ENCODE peak calls at places on chromosomes 2 and 18, in five cellular contexts. M, O, W, I and Y are unnamed samples.

GRCh38 chr2:14114275-14114674 is 518.2 kb upstream of the LRATD1 start:
- DNase-seq in M (no peak), O (no peak), W (no peak), I (no peak), Y (no peak)

GRCh38 chr2:11270891-11271290 is 73.5 kb downstream of the ROCK2 start:
- DNase-seq in M (no peak), O (no peak), W (no peak), I (no peak), Y (no peak)

GRCh38 chr2:150824118-150824517 is 336.7 kb upstream of the RND3 start:
- DNase-seq in M (no peak), O (no peak), W (no peak), I (no peak), Y (no peak)

GRCh38 chr2:77796397-77796796 is 274.2 kb upstream of the LRRTM4 start:
- DNase-seq in M (no peak), O (no peak), W (no peak), I (no peak), Y (no peak)

GRCh38 chr2:62195421-62196277 is at the start of gene B3GNT2:
- DNase-seq in M (peak), O (peak), W (peak), I (peak), Y (peak)

GRCh38 chr2:234289789-234290188 is 207.1 kb downstream of the ARL4C start:
- DNase-seq in M (no peak), O (no peak), W (no peak), I (peak), Y (no peak)

GRCh38 chr2:37839991-37840390 is 85.1 kb upstream of the RMDN2 start:
- DNase-seq in M (no peak), O (no peak), W (no peak), I (no peak), Y (no peak)

GRCh38 chr2:172091626-172092566 is 6.6 kb downstream of the DLX1 start:
- DNase-seq in M (no peak), O (no peak), W (no peak), I (no peak), Y (no peak)

GRCh38 chr2:140714586-140714985 is 1416.2 kb downstream of the LRP1B start:
- DNase-seq in M (no peak), O (no peak), W (no peak), I (no peak), Y (no peak)

GRCh38 chr2:46870051-46870839 is 45.4 kb downstream of the MCFD2 start:
- DNase-seq in M (no peak), O (no peak), W (no peak), I (no peak), Y (no peak)

GRCh38 chr2:218635719-218636118 is 23.7 kb downstream of the ZNF142 start:
- DNase-seq in M (no peak), O (no peak), W (no peak), I (no peak), Y (no peak)

GRCh38 chr18:54679318-54680149 is 88.5 kb downstream of the DYNAP start:
- DNase-seq in M (no peak), O (peak), W (peak), I (peak), Y (no peak)

GRCh38 chr2:50097118-50097517 is 934.8 kb downstream of the NRXN1 start:
- DNase-seq in M (no peak), O (no peak), W (no peak), I (no peak), Y (no peak)

GRCh38 chr18:40911582-40912254 is 1043.3 kb upstream of the PIK3C3 start:
- DNase-seq in M (no peak), O (no peak), W (no peak), I (no peak), Y (no peak)

GRCh38 chr2:96800762-96801463 is 15.2 kb upstream of the CNNM3 start:
- DNase-seq in M (peak), O (peak), W (peak), I (peak), Y (peak)

GRCh38 chr2:148338544-148338943 is 306.0 kb upstream of the EPC2 start:
- DNase-seq in M (no peak), O (peak), W (peak), I (no peak), Y (no peak)

GRCh38 chr2:234771176-234771575 is 180.6 kb upstream of the SH3BP4 start:
- DNase-seq in M (no peak), O (no peak), W (no peak), I (no peak), Y (no peak)

GRCh38 chr2:240149943-240150784 is 9.7 kb upstream of the OTOS start:
- DNase-seq in M (peak), O (peak), W (peak), I (peak), Y (no peak)

GRCh38 chr18:76466410-76466991 is 28.5 kb downstream of the ZNF516 start:
- DNase-seq in M (no peak), O (no peak), W (no peak), I (no peak), Y (no peak)

GRCh38 chr18:11654736-11655604 is 34.1 kb upstream of the GNAL start:
- DNase-seq in M (peak), O (no peak), W (peak), I (peak), Y (peak)

GRCh38 chr2:187008111-187008510 is 159.1 kb upstream of the ZSWIM2 start:
- DNase-seq in M (no peak), O (no peak), W (peak), I (no peak), Y (no peak)

GRCh38 chr2:12501469-12502147 is 215.1 kb upstream of the TRIB2 start:
- DNase-seq in M (no peak), O (no peak), W (peak), I (no peak), Y (no peak)

GRCh38 chr2:234003972-234004617 is 46.4 kb upstream of the SPP2 start:
- DNase-seq in M (no peak), O (no peak), W (peak), I (peak), Y (no peak)

GRCh38 chr2:90069290-90069894 is 1377.9 kb downstream of the RPIA start:
- DNase-seq in M (peak), O (peak), W (no peak), I (peak), Y (peak)

GRCh38 chr2:227257820-227258219 is 67.2 kb upstream of the MFF start:
- DNase-seq in M (no peak), O (no peak), W (no peak), I (no peak), Y (no peak)

GRCh38 chr2:239227111-239227581 is 173.7 kb downstream of the HDAC4 start:
- DNase-seq in M (no peak), O (no peak), W (no peak), I (no peak), Y (no peak)

GRCh38 chr2:152097291-152098032 is 1.4 kb downstream of the CACNB4 start:
- DNase-seq in M (no peak), O (peak), W (peak), I (peak), Y (no peak)

GRCh38 chr2:17543131-17543660 is 2.7 kb downstream of the VSNL1 start:
- DNase-seq in M (no peak), O (no peak), W (no peak), I (no peak), Y (no peak)

GRCh38 chr18:11544060-11544633 is 65.2 kb upstream of the SLC35G4 start:
- DNase-seq in M (no peak), O (no peak), W (no peak), I (no peak), Y (no peak)

GRCh38 chr2:174663572-174663971 is 66.0 kb upstream of the WIPF1 start:
- DNase-seq in M (no peak), O (no peak), W (peak), I (no peak), Y (no peak)

GRCh38 chr2:39175391-39175790 is 54.5 kb upstream of the SOS1 start:
- DNase-seq in M (no peak), O (no peak), W (no peak), I (no peak), Y (no peak)

DNA sequence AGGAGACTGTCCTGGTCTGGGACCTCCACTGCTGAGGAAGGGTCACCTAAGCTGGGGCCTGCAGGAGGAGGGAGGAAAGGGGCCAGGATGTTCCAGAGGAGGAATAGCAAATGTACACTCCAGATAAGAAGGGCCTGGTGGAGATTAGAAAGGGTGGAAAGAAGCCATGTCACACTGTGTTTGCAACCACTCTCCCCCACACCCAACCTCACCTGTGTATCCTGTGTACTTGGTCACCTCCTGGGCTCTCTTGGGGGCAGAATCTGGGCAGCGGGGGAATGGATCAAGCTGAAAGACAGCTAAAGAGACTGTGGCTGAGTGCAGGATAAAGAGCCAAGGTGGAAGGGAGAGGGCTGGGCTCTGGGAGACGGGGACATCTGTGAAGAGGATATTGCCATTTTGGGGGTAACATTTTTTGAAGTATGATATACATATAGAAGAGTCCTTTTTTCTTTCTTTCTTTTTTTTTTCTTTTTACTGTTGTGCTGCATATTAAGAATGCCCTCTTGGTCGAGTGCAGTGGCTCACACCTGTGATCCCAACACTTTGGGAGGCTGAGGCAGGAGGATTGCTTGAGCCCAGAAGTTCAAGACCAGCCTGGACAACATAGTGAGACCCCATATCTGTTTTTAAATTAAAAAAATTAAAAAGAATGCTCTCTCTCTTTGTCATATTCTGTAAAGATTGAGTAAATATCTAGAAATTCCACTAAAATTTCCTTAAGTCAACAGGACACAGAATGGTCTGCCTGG is 3.4 kb downstream of the SH2D6 start:
- DNase-seq in M (no peak), O (no peak), W (no peak), I (no peak), Y (no peak)
- TF ChIP-seq JUN in M (no peak), O (no peak), W (no peak), I (no peak), Y (no peak)

GRCh38 chr2:1721706-1722483 is 22.4 kb downstream of the PXDN start:
- DNase-seq in M (no peak), O (no peak), W (peak), I (no peak), Y (no peak)
- H3K4me3 ChIP-seq in M (no peak), O (no peak), W (peak), I (no peak), Y (no peak)

GRCh38 chr2:230925879-230926765 is 1.1 kb upstream of the GPR55 start:
- DNase-seq in M (no peak), O (no peak), W (no peak), I (no peak), Y (no peak)
- TF ChIP-seq MAX in M (no peak), O (no peak), W (no peak), I (no peak), Y (no peak)

GRCh38 chr2:27873091-27873490 is 17.1 kb downstream of the RBKS start:
- DNase-seq in M (no peak), O (no peak), W (no peak), I (no peak), Y (no peak)

GRCh38 chr2:27871805-27872204 is 18.4 kb downstream of the RBKS start:
- DNase-seq in M (no peak), O (no peak), W (no peak), I (no peak), Y (no peak)

GRCh38 chr2:27878825-27879224 is 11.4 kb downstream of the RBKS start:
- DNase-seq in M (no peak), O (no peak), W (no peak), I (no peak), Y (no peak)

GRCh38 chr2:27870724-27871123 is 19.5 kb downstream of the RBKS start:
- DNase-seq in M (no peak), O (no peak), W (no peak), I (no peak), Y (no peak)

DNA sequence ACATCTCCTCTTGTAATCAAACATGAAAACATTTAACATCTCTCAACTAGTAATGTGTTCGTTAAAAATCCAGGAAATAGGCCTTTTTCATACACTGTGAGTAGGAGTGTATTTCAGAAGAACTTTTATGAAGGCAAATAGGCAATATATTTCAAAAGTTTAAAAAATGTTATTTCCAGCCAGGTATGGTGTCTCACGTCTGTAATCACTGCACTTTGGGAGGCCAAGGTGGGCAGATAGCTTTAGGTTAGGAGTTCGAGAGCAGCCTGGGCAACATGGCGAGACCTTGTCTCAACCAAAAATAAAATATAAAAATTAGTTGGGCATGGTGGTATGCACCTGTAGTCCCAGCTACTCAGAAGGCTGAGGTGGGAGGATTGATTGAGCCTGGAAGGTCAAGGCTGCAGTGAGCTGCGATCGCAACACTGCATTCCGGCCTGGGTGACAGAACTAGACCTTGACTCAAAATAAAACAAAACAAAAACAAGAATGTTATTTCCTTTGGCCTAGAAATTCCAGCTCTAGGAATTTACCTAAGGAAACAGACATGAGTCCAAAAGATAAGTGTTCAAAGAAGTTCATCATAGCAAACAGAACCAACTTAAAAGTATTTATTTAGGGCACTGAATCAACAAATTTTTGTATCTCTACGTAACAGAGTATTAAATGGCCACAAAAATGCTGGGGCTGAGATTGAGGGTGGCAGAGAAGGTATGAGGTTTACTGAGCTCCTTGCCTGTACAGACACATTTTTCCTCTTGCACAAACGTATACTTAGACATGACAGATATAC is 14.9 kb downstream of the RBKS start:
- DNase-seq in M (no peak), O (peak), W (no peak), I (no peak), Y (no peak)
- TF ChIP-seq JUN in M (no peak), O (peak), W (no peak), I (no peak), Y (no peak)

GRCh38 chr2:42172020-42172419 is 2.9 kb downstream of the EML4 start:
- DNase-seq in M (no peak), O (no peak), W (no peak), I (no peak), Y (no peak)
- H3K4me3 ChIP-seq in M (no peak), O (peak), W (no peak), I (no peak), Y (peak)